ENCODE peak calls at places on chromosomes 6 and 20, in four cellular contexts. B is substantia nigra; Z is stimulated activated CD4-positive, alpha-beta T cell treated with anti-CD3 and anti-CD28 coated beads, Interleukin-1b, Interleukin-23, amount 100 ng/mL, for 1 hour; L is HTR-8/SVneo. K is an unnamed sample.

GRCh38 chr6:137738197-137738596 is 128.9 kb upstream of the TNFAIP3 start:
- DNase-seq in Z (no peak), L (peak; percentile 36), B (no peak), K (no peak)

GRCh38 chr6:81895511-81896185 is 143.2 kb upstream of the TENT5A start:
- DNase-seq in Z (no peak), L (no peak), B (no peak), K (no peak)

GRCh38 chr6:163935158-163935762 is 520.7 kb downstream of the QKI start:
- DNase-seq in L (no peak), Z (no peak), B (no peak), K (no peak)

GRCh38 chr6:158460602-158461092 is 99.2 kb upstream of the TMEM181 start:
- DNase-seq in L (no peak), B (no peak), Z (no peak), K (no peak)

GRCh38 chr6:53800976-53801375 is 6.2 kb downstream of the LRRC1 start:
- DNase-seq in L (no peak), B (no peak), Z (no peak), K (no peak)

GRCh38 chr6:150025201-150025917 is at the start of gene RAET1L:
- DNase-seq in L (peak; percentile 49), Z (no peak), B (no peak), K (no peak)

GRCh38 chr6:107641500-107641931 is 151.6 kb downstream of the SOBP start:
- DNase-seq in B (no peak), Z (no peak), L (no peak), K (no peak)

GRCh38 chr20:50774515-50774914 is 20.3 kb upstream of the BCAS4 start:
- DNase-seq in L (no peak), Z (no peak), B (no peak), K (no peak)

GRCh38 chr20:1943267-1944002 is 48.2 kb downstream of the SIRPA start:
- DNase-seq in B (no peak), Z (no peak), L (no peak), K (no peak)

GRCh38 chr6:33983721-33984465 is 162.0 kb downstream of the GRM4 start:
- DNase-seq in L (no peak), B (no peak), Z (no peak), K (no peak)

GRCh38 chr6:155050311-155050710 is 55.2 kb downstream of the TIAM2 start:
- DNase-seq in B (no peak), Z (no peak), L (no peak), K (no peak)

GRCh38 chr20:58557713-58558335 is 42.6 kb upstream of the APCDD1L start:
- DNase-seq in L (no peak), B (no peak), Z (no peak), K (no peak)

GRCh38 chr6:21856844-21857243 is 263.3 kb downstream of the SOX4 start:
- DNase-seq in L (no peak), Z (no peak), B (no peak), K (no peak)

GRCh38 chr6:155163616-155164015 is 100.2 kb upstream of the CLDN20 start:
- DNase-seq in L (no peak), Z (no peak), B (no peak), K (no peak)

GRCh38 chr6:30810813-30811329 is 66.5 kb upstream of the IER3 start:
- DNase-seq in Z (no peak), B (no peak), L (no peak), K (no peak)

GRCh38 chr20:59428006-59428405 is 127.6 kb downstream of the EDN3 start:
- DNase-seq in L (no peak), Z (no peak), B (no peak), K (no peak)

GRCh38 chr6:135182120-135182992 is 1.2 kb downstream of the MYB start:
- DNase-seq in L (peak; percentile 8), Z (no peak), B (no peak), K (no peak)

GRCh38 chr20:15922556-15922955 is 650.7 kb downstream of the KIF16B start:
- DNase-seq in B (no peak), L (no peak), Z (no peak), K (no peak)

GRCh38 chr6:49949062-49949461 is 14.9 kb downstream of the DEFB114 start:
- DNase-seq in L (no peak), Z (no peak), B (no peak), K (no peak)

GRCh38 chr6:170049641-170050491 is 241.0 kb downstream of the DLL1 start:
- DNase-seq in L (no peak), Z (no peak), B (no peak), K (no peak)

GRCh38 chr6:168263351-168263905 is 56.1 kb downstream of the DACT2 start:
- DNase-seq in Z (no peak), B (no peak), L (no peak), K (no peak)